ENCODE peak calls at places on chromosomes 4 and X, in four cellular contexts. H is HepG2, J is K562, A is GM12878. U is an unnamed sample.

GRCh38 chr4:76253511-76253910 is 2.0 kb downstream of the FAM47E start:
- DNase-seq in H (no peak), J (no peak), A (no peak), U (no peak)

GRCh38 chrX:91122141-91122540 is 312.5 kb upstream of the PABPC5 start:
- DNase-seq in H (no peak), J (no peak), A (no peak), U (no peak)

GRCh38 chr4:25088342-25088952 is 57.7 kb upstream of the LGI2 start:
- DNase-seq in H (no peak), J (peak; percentile 53), A (no peak), U (peak; percentile 9)

GRCh38 chr4:149443537-149443936 is 372.1 kb downstream of the IQCM start:
- DNase-seq in H (no peak), J (no peak), A (no peak), U (no peak)

GRCh38 chr4:79295076-79295475 is 30.8 kb downstream of the NAA11 start:
- DNase-seq in H (no peak), J (no peak), A (no peak), U (no peak)

GRCh38 chr4:47831026-47831689 is 6.7 kb downstream of the CORIN start:
- DNase-seq in H (no peak), J (no peak), A (no peak), U (no peak)

GRCh38 chrX:13828392-13828791 is 11.5 kb upstream of the GPM6B start:
- DNase-seq in H (no peak), J (no peak), A (no peak), U (no peak)

GRCh38 chr4:7066006-7066405 is 1.9 kb downstream of the GRPEL1 start:
- DNase-seq in H (no peak), J (no peak), A (no peak), U (no peak)

GRCh38 chr4:85783483-85783882 is 308.5 kb downstream of the ARHGAP24 start:
- DNase-seq in H (no peak), J (no peak), A (no peak), U (no peak)

GRCh38 chrX:115898382-115899001 is 272.1 kb upstream of the AGTR2 start:
- DNase-seq in H (peak; percentile 81), J (peak; percentile 22), A (no peak), U (peak; percentile 48)

GRCh38 chr4:143431526-143432257 is 81.8 kb upstream of the SMARCA5 start:
- DNase-seq in H (no peak), J (no peak), A (no peak), U (no peak)

GRCh38 chr4:41797260-41797659 is 48.7 kb upstream of the PHOX2B start:
- DNase-seq in H (no peak), J (no peak), A (no peak), U (no peak)

GRCh38 chrX:20729421-20729820 is 462.7 kb upstream of the RPS6KA3 start:
- DNase-seq in H (no peak), J (no peak), A (no peak), U (no peak)

GRCh38 chr4:92988301-92988700 is 684.5 kb downstream of the GRID2 start:
- DNase-seq in H (no peak), J (no peak), A (no peak), U (no peak)

GRCh38 chrX:39764441-39764914 is 333.3 kb downstream of the BCOR start:
- DNase-seq in H (no peak), J (no peak), A (no peak), U (no peak)

GRCh38 chr4:2837110-2837903 is 6.3 kb upstream of the ADD1 start:
- DNase-seq in H (no peak), J (no peak), A (no peak), U (no peak)

GRCh38 chrX:152958524-152959465 is 35.1 kb downstream of the PNMA5 start:
- DNase-seq in H (peak; percentile 54), J (peak; percentile 85), A (peak; percentile 55), U (peak; percentile 93)

DNA sequence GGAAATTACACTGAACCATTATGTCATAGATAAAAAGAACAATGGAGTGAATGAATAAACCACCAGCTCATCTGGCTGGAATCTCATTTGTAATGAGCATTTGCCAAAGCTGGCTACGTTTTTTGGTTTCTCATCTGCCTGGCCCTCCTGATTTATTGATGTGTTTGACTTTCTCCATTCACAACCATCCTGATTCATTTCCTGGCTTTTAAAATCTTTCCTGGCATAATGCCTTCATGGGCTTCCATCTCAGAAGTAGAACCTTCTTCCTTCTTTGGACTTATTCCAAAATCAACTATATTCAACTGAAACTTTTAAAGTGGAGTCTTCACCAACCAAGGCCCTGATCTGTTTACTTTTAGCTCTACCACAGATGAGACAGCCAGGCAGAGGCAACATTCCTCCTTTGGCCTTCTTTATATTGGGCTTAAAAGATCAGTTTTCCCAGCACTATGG is 36.0 kb upstream of the ARSJ start:
- DNase-seq in H (no peak), J (no peak), A (no peak), U (no peak)
- TF ChIP-seq SP1 in H (no peak), J (no peak), A (no peak), U (no peak)

GRCh38 chr4:113050837-113051236 is 1.4 kb downstream of the ANK2 start:
- DNase-seq in H (no peak), J (no peak), A (no peak), U (no peak)

GRCh38 chr4:113051361-113051760 is 1.9 kb downstream of the ANK2 start:
- DNase-seq in H (no peak), J (no peak), A (no peak), U (no peak)

GRCh38 chr4:113050361-113050760 is 908 bp downstream of the ANK2 start:
- DNase-seq in H (no peak), J (no peak), A (no peak), U (no peak)

GRCh38 chr4:113053883-113054282 is 4.4 kb downstream of the ANK2 start:
- DNase-seq in H (no peak), J (no peak), A (no peak), U (no peak)

DNA sequence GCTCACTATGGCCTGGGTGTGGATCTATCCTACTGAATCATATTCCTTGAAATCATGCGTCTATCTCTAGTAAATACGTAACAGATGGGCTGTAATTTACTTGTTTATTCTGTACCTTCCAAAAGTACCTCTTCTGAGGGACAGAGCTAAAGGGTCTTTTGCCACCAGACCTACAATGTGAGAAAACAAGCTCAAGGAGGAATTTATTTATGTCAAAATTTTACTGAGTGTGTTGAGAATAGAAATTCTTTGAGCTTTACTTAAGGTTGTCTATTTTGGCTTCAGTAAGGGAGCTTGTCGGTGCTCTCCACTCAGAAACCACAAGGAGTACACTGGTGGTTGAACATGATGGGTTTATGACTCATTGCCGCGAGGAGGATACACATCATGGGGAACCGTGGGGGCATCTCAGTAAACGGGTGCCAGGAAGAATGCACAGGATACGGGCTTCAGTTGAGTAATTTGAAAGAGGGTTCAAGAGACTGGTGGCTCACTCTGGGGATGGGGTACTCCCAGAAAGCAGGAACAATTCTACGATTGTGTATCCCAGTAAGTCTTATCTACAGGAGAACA is 3.0 kb downstream of the ANK2 start:
- DNase-seq in H (no peak), J (no peak), A (peak; percentile 47), U (no peak)
- TF ChIP-seq TARDBP in H (no peak), J (no peak), A (no peak), U (no peak)

GRCh38 chr4:72701987-72702819 is 133.2 kb upstream of the ADAMTS3 start:
- DNase-seq in H (peak; percentile 42), J (peak; percentile 33), A (no peak), U (peak; percentile 32)
- TF ChIP-seq FOXK2 in H (no peak), J (no peak), A (no peak), U (no peak)

GRCh38 chrX:74520896-74521295 is 93.5 kb downstream of the RLIM start:
- DNase-seq in H (no peak), J (no peak), A (no peak), U (no peak)
- TF ChIP-seq SP1 in H (no peak), J (no peak), A (no peak), U (no peak)

DNA sequence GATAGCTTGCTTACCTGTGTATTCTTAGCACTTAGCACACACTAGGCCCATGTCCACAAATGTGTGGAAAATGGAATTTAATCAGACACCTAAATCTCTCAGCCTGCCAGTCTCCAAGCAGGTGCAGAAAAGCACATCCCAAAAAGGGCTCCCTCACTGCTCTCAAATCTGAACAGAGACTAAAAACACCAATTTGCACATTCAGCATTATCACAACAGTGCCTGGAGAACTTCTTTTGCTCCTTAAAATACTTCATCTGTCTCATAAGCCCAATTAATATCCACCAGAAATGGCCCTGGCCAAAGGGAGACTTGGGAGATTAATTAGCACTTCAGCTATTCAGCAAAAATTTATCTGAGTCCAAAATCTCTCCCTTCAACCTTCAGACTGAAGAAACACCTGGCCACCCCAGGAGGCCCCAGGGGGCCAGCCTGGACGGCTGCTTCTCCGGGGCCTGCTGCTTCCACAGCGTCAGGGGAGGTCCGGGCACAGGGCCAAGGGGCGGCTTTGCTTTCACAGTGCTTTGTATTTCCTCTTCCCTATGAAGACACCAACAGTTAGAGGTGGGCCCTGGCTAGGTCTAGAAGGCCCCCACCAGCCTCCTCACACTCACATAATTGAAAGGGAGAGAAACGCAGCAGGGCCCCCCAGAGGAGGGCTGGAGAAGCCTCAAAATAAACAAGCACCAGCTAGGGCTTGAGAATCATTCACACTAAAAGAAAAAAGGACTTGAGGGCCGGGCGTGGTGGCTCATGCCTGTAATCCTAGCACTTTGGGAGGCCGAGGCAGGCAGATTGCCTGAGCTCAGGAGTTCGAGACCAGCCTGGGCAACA is 18.0 kb downstream of the SCD5 start:
- DNase-seq in H (peak; percentile 57), J (no peak), A (no peak), U (peak; percentile 57)
- TF ChIP-seq TARDBP in H (no peak), J (no peak), A (no peak), U (no peak)

GRCh38 chrX:136227074-136227473 is 24.1 kb downstream of the MAP7D3 start:
- DNase-seq in H (no peak), J (no peak), A (no peak), U (no peak)

GRCh38 chrX:136220535-136220934 is 30.7 kb downstream of the MAP7D3 start:
- DNase-seq in H (no peak), J (no peak), A (no peak), U (no peak)

GRCh38 chrX:136219893-136220292 is 31.3 kb downstream of the MAP7D3 start:
- DNase-seq in H (no peak), J (no peak), A (no peak), U (no peak)

GRCh38 chrX:136221851-136222513 is 29.2 kb downstream of the MAP7D3 start:
- DNase-seq in H (no peak), J (no peak), A (no peak), U (no peak)
- TF ChIP-seq FOXK2 in H (no peak), J (no peak), A (no peak), U (no peak)

GRCh38 chr4:185729300-185729912 is 82.6 kb downstream of the SORBS2 start:
- DNase-seq in H (no peak), J (no peak), A (no peak), U (no peak)

GRCh38 chr4:185730387-185730786 is 81.6 kb downstream of the SORBS2 start:
- DNase-seq in H (no peak), J (peak; percentile 11), A (no peak), U (no peak)

GRCh38 chr4:185728886-185729285 is 83.1 kb downstream of the SORBS2 start:
- DNase-seq in H (no peak), J (no peak), A (no peak), U (no peak)

GRCh38 chr4:185723619-185724150 is 88.3 kb downstream of the SORBS2 start:
- DNase-seq in H (no peak), J (no peak), A (no peak), U (no peak)

GRCh38 chr4:185726931-185727330 is 85.1 kb downstream of the SORBS2 start:
- DNase-seq in H (no peak), J (no peak), A (no peak), U (no peak)
- TF ChIP-seq SP1 in H (no peak), J (no peak), A (no peak), U (no peak)